ENCODE peak calls at places on chromosomes 11 and 22, in five cellular contexts. Z, O, M, W and P are unnamed samples.
A peak's percentile ranks its signal among the peaks of the same experiment; 100 is the strongest.

GRCh38 chr11:70826541-70826943 is 425.8 kb downstream of the SHANK2 start:
- DNase-seq in Z (no peak), O (peak; percentile 83), M (no peak), W (no peak), P (no peak)

GRCh38 chr11:10304495-10305261 is at the start of gene ADM:
- DNase-seq in Z (peak; percentile 93), O (peak; percentile 94), M (no peak), W (peak; percentile 90), P (peak; percentile 60)

GRCh38 chr11:45930951-45931563 is 8.6 kb downstream of the LARGE2 start:
- DNase-seq in Z (no peak), O (no peak), M (no peak), W (no peak), P (no peak)

GRCh38 chr22:23800297-23801237 is 13.8 kb downstream of the SMARCB1 start:
- DNase-seq in Z (no peak), O (no peak), M (peak; percentile 87), W (no peak), P (no peak)

GRCh38 chr11:15170170-15170569 is 55.4 kb downstream of the INSC start:
- DNase-seq in Z (peak; percentile 54), O (no peak), M (no peak), W (peak; percentile 16), P (no peak)

GRCh38 chr11:119903389-119903788 is 174.4 kb upstream of the NECTIN1 start:
- DNase-seq in Z (no peak), O (no peak), M (no peak), W (no peak), P (no peak)

GRCh38 chr11:119416606-119417580 is 6.1 kb downstream of the THY1 start:
- DNase-seq in Z (peak; percentile 59), O (no peak), M (no peak), W (no peak), P (no peak)

GRCh38 chr22:25409240-25409639 is 155.2 kb upstream of the GRK3 start:
- DNase-seq in Z (no peak), O (no peak), M (no peak), W (no peak), P (no peak)

GRCh38 chr11:100434821-100435641 is 252.1 kb upstream of the ARHGAP42 start:
- DNase-seq in Z (no peak), O (no peak), M (no peak), W (no peak), P (no peak)

GRCh38 chr11:31958086-31958735 is 132.7 kb upstream of the RCN1 start:
- DNase-seq in Z (peak; percentile 29), O (peak; percentile 60), M (peak; percentile 9), W (peak; percentile 15), P (peak; percentile 72)

GRCh38 chr22:42797021-42797420 is 60.1 kb downstream of the ARFGAP3 start:
- DNase-seq in Z (peak; percentile 27), O (no peak), M (no peak), W (no peak), P (no peak)

DNA sequence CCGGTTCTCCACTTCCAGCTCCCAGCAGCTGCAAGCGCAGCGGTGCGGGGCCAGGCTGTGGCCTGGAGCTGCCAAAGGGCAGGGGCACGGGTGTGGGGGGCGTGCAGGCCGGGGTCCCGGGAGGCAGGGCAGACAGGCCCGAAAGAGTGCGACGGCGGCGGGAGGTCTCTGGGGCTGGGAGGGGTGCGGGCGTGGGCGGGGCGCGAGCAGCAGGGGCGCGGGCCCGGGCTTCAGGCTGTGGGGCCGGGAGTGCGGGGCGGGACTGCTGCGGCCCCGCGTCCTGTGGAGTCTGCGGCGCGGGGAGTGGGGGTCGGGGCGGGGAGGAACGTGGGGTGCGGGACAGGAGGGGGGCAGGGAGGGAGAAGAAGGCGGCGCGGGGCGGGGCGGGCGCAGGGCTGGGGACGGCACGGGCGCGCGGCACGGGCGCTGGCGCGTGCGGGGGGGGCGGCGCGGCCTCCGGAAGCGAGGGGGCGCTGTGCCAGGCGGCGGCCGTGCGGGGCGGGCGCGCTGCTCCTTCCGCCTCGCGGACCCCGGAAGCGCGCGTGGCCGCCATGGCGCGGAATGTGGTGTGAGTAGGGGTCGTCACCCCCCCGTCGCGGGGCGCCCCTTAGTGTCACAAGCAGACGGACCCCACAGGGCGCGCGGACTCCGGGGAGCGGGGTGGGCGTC is at the start of gene MRPL23:
- DNase-seq in Z (no peak), O (no peak), M (no peak), W (no peak), P (no peak)
- TF ChIP-seq MXI1 in Z (no peak), O (no peak), M (no peak), W (no peak), P (no peak)

DNA sequence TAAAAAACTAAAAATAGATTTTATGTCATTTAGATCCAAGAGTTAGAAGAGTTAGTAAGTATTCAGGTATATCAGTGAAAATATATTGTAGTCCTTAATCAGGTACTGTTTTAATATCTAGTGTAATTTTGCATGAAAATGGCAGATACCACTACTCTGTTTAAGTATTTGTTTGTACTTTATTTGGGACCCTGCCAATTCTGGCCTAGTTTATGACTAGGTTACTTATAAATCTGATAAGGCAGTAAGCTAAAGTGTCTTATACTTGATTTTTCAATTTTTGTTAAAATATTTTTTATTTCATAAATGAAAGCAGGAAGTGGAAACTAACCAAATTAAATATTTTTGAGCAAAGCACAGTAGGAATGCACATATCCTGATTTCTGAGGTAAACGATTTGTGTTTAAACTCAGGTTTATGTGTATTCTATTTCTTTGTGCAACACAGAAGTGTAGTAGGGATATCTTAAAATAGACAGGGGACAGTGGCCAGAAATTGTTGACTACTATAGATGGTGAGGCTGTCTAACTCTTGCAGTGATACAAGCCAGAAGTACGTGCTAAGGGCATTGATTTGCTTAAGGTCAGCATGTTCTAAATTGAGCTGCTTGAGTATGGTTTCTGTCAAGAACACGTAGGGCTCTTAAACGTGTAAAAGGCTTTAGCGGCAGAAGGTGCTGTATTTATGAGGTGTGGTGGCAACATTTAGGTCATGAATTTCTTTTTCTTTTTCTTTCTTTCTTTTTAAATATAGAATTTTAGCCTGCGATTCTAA is 34.0 kb downstream of the HIPK3 start:
- DNase-seq in Z (peak; percentile 18), O (peak; percentile 13), M (peak; percentile 64), W (no peak), P (no peak)
- TF ChIP-seq MXI1 in Z (no peak), O (no peak), M (peak; percentile 59), W (no peak), P (no peak)

DNA sequence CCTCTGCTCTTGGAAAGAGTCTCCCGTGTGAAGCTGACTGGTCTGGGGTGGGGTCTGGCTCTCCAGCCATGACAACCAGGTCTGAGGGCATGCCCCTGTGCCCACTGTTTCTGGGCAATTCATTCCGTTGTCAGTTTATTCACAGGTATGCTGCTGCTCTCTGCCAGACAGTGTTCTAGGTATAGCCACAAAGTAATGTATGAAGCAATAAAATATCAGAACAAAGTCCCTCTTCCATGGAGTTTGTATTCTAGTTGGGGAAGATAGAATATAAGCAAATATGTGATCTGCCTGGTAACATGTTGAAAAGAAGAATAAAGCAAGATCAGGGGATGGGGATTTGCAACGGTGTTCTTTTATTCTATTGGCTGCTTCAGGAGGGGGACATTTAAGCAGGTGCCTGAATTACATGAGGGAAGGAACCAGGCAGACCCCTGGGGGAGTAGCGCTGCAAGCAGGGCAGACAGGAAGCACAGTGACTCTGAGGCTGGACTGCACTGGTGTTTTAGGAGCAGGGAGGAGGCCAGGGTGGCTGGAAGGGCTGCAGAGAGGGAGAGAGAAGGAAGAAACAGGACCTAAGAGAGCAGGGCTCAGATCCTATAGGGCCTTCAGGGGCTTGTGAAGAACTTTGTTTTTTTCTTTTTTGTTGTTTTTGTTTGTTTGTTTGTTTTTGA is 62.4 kb upstream of the SORL1-AS1 start:
- DNase-seq in Z (no peak), O (no peak), M (no peak), W (no peak), P (no peak)
- TF ChIP-seq MXI1 in Z (no peak), O (no peak), M (no peak), W (no peak), P (no peak)

GRCh38 chr11:118071416-118072030 is 5.4 kb upstream of the TMPRSS4 start:
- DNase-seq in Z (no peak), O (no peak), M (no peak), W (no peak), P (no peak)

GRCh38 chr11:118073554-118073953 is 3.3 kb upstream of the TMPRSS4 start:
- DNase-seq in Z (no peak), O (no peak), M (no peak), W (no peak), P (no peak)

GRCh38 chr11:118074091-118074685 is 2.7 kb upstream of the TMPRSS4 start:
- DNase-seq in Z (no peak), O (no peak), M (no peak), W (no peak), P (peak; percentile 43)

GRCh38 chr11:118076754-118077281 is at the start of gene TMPRSS4:
- DNase-seq in Z (no peak), O (no peak), M (no peak), W (no peak), P (no peak)

GRCh38 chr11:118074785-118075184 is 2.1 kb upstream of the TMPRSS4 start:
- DNase-seq in Z (no peak), O (no peak), M (no peak), W (no peak), P (no peak)
- TF ChIP-seq MXI1 in Z (no peak), O (no peak), M (no peak), W (no peak), P (no peak)

GRCh38 chr22:47172771-47173534 is 410.5 kb downstream of the TBC1D22A start:
- DNase-seq in Z (no peak), O (no peak), M (no peak), W (no peak), P (no peak)

GRCh38 chr22:47175151-47175760 is 412.8 kb downstream of the TBC1D22A start:
- DNase-seq in Z (peak; percentile 88), O (no peak), M (no peak), W (no peak), P (no peak)

GRCh38 chr22:47174671-47175111 is 412.2 kb downstream of the TBC1D22A start:
- DNase-seq in Z (no peak), O (no peak), M (no peak), W (no peak), P (no peak)

GRCh38 chr22:47173535-47174021 is 411.1 kb downstream of the TBC1D22A start:
- DNase-seq in Z (no peak), O (no peak), M (no peak), W (no peak), P (no peak)

GRCh38 chr22:47174096-47174495 is 411.6 kb downstream of the TBC1D22A start:
- DNase-seq in Z (no peak), O (no peak), M (no peak), W (no peak), P (no peak)
- TF ChIP-seq MXI1 in Z (no peak), O (no peak), M (no peak), W (no peak), P (no peak)

DNA sequence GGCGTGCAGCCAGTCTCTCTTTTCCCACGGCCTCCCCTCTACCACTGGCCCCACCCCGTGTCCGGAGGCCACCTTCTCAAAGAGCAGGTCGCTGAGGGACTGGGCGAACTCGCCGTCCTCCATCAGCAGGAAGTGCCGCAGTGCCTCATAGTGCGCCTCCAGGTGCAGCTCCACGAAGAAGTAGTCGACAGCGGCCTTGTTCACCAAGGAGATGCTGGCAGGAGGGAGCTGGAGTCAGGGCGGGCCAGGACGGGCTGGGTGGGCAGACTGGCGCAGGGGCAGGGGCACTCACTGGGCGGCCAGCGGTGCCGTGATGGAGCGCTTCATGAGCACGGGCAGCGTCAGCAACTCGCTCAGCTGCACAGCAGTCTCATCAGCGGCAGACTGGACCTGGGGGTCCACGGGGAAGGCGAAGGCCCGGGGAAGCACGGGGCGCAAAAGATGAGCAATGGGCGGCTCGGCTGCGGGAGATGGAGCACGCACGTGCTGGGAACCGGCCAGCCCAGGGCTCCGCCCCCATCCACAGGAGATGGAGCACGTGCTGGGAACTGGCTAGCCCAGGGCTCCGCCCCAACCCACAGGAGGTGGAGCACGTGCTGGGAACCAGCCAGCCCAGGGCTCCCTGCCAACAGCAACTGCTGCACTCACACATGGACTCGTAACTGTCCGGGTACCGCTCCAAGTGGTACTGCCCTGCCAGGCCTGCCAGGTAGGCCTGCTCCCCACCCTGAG is 18.4 kb downstream of the SELENOO start:
- DNase-seq in Z (peak; percentile 74), O (peak; percentile 87), M (no peak), W (peak; percentile 32), P (peak; percentile 79)
- TF ChIP-seq MXI1 in Z (peak; percentile 86), O (peak; percentile 92), M (no peak), W (no peak), P (peak; percentile 80)